ENCODE peak calls at places on chromosomes 1 and 21, in ten cellular contexts. One of them, this sample, is unnamed.

GRCh38 chr1:63322248-63322943 is at the start of gene FOXD3:
- DNase-seq in cardiac muscle cell: peak; percentile 60
- DNase-seq in left lung: peak; percentile 65
- DNase-seq in left ventricle myocardium superior: peak; percentile 63
- DNase-seq in substantia nigra: no peak
- DNase-seq in pancreas: peak; percentile 70
- DNase-seq in body of pancreas: peak; percentile 54
- DNase-seq in SK-N-SH: peak; percentile 76
- DNase-seq in activated naive CD4-positive, alpha-beta T cell treated with anti-CD3 and anti-CD28 coated beads for 36 hours: peak; percentile 44
- DNase-seq in CD4-positive, alpha-beta memory T cell: no peak
- DNase-seq in this sample: peak; percentile 31

GRCh38 chr1:103106426-103107321 is 1.6 kb downstream of the COL11A1 start:
- DNase-seq in substantia nigra: no peak
- DNase-seq in left ventricle myocardium superior: no peak
- DNase-seq in cardiac muscle cell: peak; percentile 82
- DNase-seq in CD4-positive, alpha-beta memory T cell: no peak
- DNase-seq in body of pancreas: peak; percentile 23
- DNase-seq in pancreas: peak; percentile 21
- DNase-seq in left lung: peak; percentile 33
- DNase-seq in SK-N-SH: peak; percentile 62
- DNase-seq in activated naive CD4-positive, alpha-beta T cell treated with anti-CD3 and anti-CD28 coated beads for 36 hours: no peak
- DNase-seq in this sample: peak; percentile 49

GRCh38 chr1:229258031-229258850 is 12.7 kb upstream of the RAB4A start:
- DNase-seq in CD4-positive, alpha-beta memory T cell: peak; percentile 63
- DNase-seq in cardiac muscle cell: peak; percentile 79
- DNase-seq in pancreas: no peak
- DNase-seq in left lung: no peak
- DNase-seq in substantia nigra: peak; percentile 67
- DNase-seq in SK-N-SH: peak; percentile 69
- DNase-seq in body of pancreas: peak; percentile 70
- DNase-seq in left ventricle myocardium superior: peak; percentile 37
- DNase-seq in activated naive CD4-positive, alpha-beta T cell treated with anti-CD3 and anti-CD28 coated beads for 36 hours: peak; percentile 75
- DNase-seq in this sample: peak; percentile 76

GRCh38 chr1:231233735-231234417 is 7.1 kb upstream of the GNPAT start:
- DNase-seq in substantia nigra: no peak
- DNase-seq in cardiac muscle cell: no peak
- DNase-seq in body of pancreas: peak; percentile 67
- DNase-seq in left ventricle myocardium superior: no peak
- DNase-seq in activated naive CD4-positive, alpha-beta T cell treated with anti-CD3 and anti-CD28 coated beads for 36 hours: no peak
- DNase-seq in CD4-positive, alpha-beta memory T cell: no peak
- DNase-seq in left lung: no peak
- DNase-seq in SK-N-SH: no peak
- DNase-seq in pancreas: peak; percentile 49
- DNase-seq in this sample: no peak

GRCh38 chr1:27342778-27343638 is 1.2 kb downstream of the SYTL1 start:
- DNase-seq in pancreas: peak; percentile 83
- DNase-seq in cardiac muscle cell: peak; percentile 65
- DNase-seq in body of pancreas: peak; percentile 88
- DNase-seq in CD4-positive, alpha-beta memory T cell: peak; percentile 95
- DNase-seq in activated naive CD4-positive, alpha-beta T cell treated with anti-CD3 and anti-CD28 coated beads for 36 hours: peak; percentile 75
- DNase-seq in left lung: peak; percentile 71
- DNase-seq in left ventricle myocardium superior: no peak
- DNase-seq in substantia nigra: no peak
- DNase-seq in SK-N-SH: no peak
- DNase-seq in this sample: no peak

GRCh38 chr1:17653728-17654351 is 101.3 kb upstream of the ACTL8 start:
- DNase-seq in pancreas: no peak
- DNase-seq in substantia nigra: peak; percentile 57
- DNase-seq in cardiac muscle cell: peak; percentile 71
- DNase-seq in CD4-positive, alpha-beta memory T cell: no peak
- DNase-seq in left ventricle myocardium superior: peak; percentile 58
- DNase-seq in left lung: no peak
- DNase-seq in SK-N-SH: peak; percentile 85
- DNase-seq in body of pancreas: peak; percentile 50
- DNase-seq in activated naive CD4-positive, alpha-beta T cell treated with anti-CD3 and anti-CD28 coated beads for 36 hours: peak; percentile 50
- DNase-seq in this sample: peak; percentile 76

GRCh38 chr1:50873458-50874187 is 86.4 kb downstream of the FAF1 start:
- DNase-seq in cardiac muscle cell: peak; percentile 64
- DNase-seq in CD4-positive, alpha-beta memory T cell: peak; percentile 72
- DNase-seq in SK-N-SH: peak; percentile 10
- DNase-seq in pancreas: peak; percentile 40
- DNase-seq in substantia nigra: peak; percentile 3
- DNase-seq in left ventricle myocardium superior: peak; percentile 44
- DNase-seq in left lung: peak; percentile 62
- DNase-seq in activated naive CD4-positive, alpha-beta T cell treated with anti-CD3 and anti-CD28 coated beads for 36 hours: peak; percentile 82
- DNase-seq in body of pancreas: peak; percentile 62
- DNase-seq in this sample: no peak

GRCh38 chr1:24481098-24481497 is 21.5 kb upstream of the RCAN3 start:
- DNase-seq in CD4-positive, alpha-beta memory T cell: peak; percentile 77
- DNase-seq in left ventricle myocardium superior: no peak
- DNase-seq in body of pancreas: no peak
- DNase-seq in SK-N-SH: no peak
- DNase-seq in substantia nigra: no peak
- DNase-seq in cardiac muscle cell: no peak
- DNase-seq in pancreas: no peak
- DNase-seq in left lung: peak; percentile 51
- DNase-seq in activated naive CD4-positive, alpha-beta T cell treated with anti-CD3 and anti-CD28 coated beads for 36 hours: peak; percentile 89
- DNase-seq in this sample: no peak

GRCh38 chr1:231499148-231499763 is 29.2 kb upstream of the TSNAX start:
- DNase-seq in body of pancreas: no peak
- DNase-seq in left lung: no peak
- DNase-seq in pancreas: no peak
- DNase-seq in SK-N-SH: no peak
- DNase-seq in substantia nigra: no peak
- DNase-seq in activated naive CD4-positive, alpha-beta T cell treated with anti-CD3 and anti-CD28 coated beads for 36 hours: no peak
- DNase-seq in CD4-positive, alpha-beta memory T cell: no peak
- DNase-seq in left ventricle myocardium superior: no peak
- DNase-seq in cardiac muscle cell: no peak
- DNase-seq in this sample: no peak

GRCh38 chr21:37566790-37567725 is 200.5 kb downstream of the DYRK1A start:
- DNase-seq in activated naive CD4-positive, alpha-beta T cell treated with anti-CD3 and anti-CD28 coated beads for 36 hours: no peak
- DNase-seq in body of pancreas: no peak
- DNase-seq in SK-N-SH: no peak
- DNase-seq in substantia nigra: no peak
- DNase-seq in left lung: no peak
- DNase-seq in left ventricle myocardium superior: no peak
- DNase-seq in CD4-positive, alpha-beta memory T cell: no peak
- DNase-seq in pancreas: no peak
- DNase-seq in cardiac muscle cell: no peak
- DNase-seq in this sample: no peak

GRCh38 chr21:25901580-25901979 is 166.8 kb downstream of the GABPA start:
- DNase-seq in pancreas: no peak
- DNase-seq in cardiac muscle cell: no peak
- DNase-seq in CD4-positive, alpha-beta memory T cell: no peak
- DNase-seq in left lung: no peak
- DNase-seq in left ventricle myocardium superior: no peak
- DNase-seq in activated naive CD4-positive, alpha-beta T cell treated with anti-CD3 and anti-CD28 coated beads for 36 hours: no peak
- DNase-seq in SK-N-SH: no peak
- DNase-seq in substantia nigra: no peak
- DNase-seq in body of pancreas: no peak
- DNase-seq in this sample: no peak

GRCh38 chr1:21200767-21201166 is 24.1 kb upstream of the EIF4G3 start:
- DNase-seq in pancreas: no peak
- DNase-seq in SK-N-SH: no peak
- DNase-seq in cardiac muscle cell: no peak
- DNase-seq in left ventricle myocardium superior: no peak
- DNase-seq in left lung: no peak
- DNase-seq in CD4-positive, alpha-beta memory T cell: no peak
- DNase-seq in substantia nigra: no peak
- DNase-seq in activated naive CD4-positive, alpha-beta T cell treated with anti-CD3 and anti-CD28 coated beads for 36 hours: no peak
- DNase-seq in body of pancreas: no peak
- DNase-seq in this sample: no peak

GRCh38 chr1:96730574-96731298 is 9.2 kb downstream of the PTBP2 start:
- DNase-seq in activated naive CD4-positive, alpha-beta T cell treated with anti-CD3 and anti-CD28 coated beads for 36 hours: no peak
- DNase-seq in left lung: no peak
- DNase-seq in cardiac muscle cell: no peak
- DNase-seq in SK-N-SH: no peak
- DNase-seq in body of pancreas: no peak
- DNase-seq in left ventricle myocardium superior: no peak
- DNase-seq in CD4-positive, alpha-beta memory T cell: no peak
- DNase-seq in pancreas: no peak
- DNase-seq in substantia nigra: no peak
- DNase-seq in this sample: no peak

GRCh38 chr1:65827346-65827745 is 34.7 kb downstream of the PDE4B start:
- DNase-seq in CD4-positive, alpha-beta memory T cell: no peak
- DNase-seq in left lung: no peak
- DNase-seq in left ventricle myocardium superior: no peak
- DNase-seq in pancreas: no peak
- DNase-seq in activated naive CD4-positive, alpha-beta T cell treated with anti-CD3 and anti-CD28 coated beads for 36 hours: no peak
- DNase-seq in cardiac muscle cell: no peak
- DNase-seq in substantia nigra: no peak
- DNase-seq in SK-N-SH: no peak
- DNase-seq in body of pancreas: no peak
- DNase-seq in this sample: peak; percentile 28

GRCh38 chr1:106439475-106439874 is 617.0 kb upstream of the PRMT6 start:
- DNase-seq in left lung: no peak
- DNase-seq in CD4-positive, alpha-beta memory T cell: no peak
- DNase-seq in cardiac muscle cell: no peak
- DNase-seq in body of pancreas: no peak
- DNase-seq in activated naive CD4-positive, alpha-beta T cell treated with anti-CD3 and anti-CD28 coated beads for 36 hours: no peak
- DNase-seq in SK-N-SH: no peak
- DNase-seq in substantia nigra: no peak
- DNase-seq in left ventricle myocardium superior: no peak
- DNase-seq in pancreas: no peak
- DNase-seq in this sample: no peak

GRCh38 chr1:65263286-65263685 is 46.1 kb upstream of the DNAJC6 start:
- DNase-seq in substantia nigra: no peak
- DNase-seq in activated naive CD4-positive, alpha-beta T cell treated with anti-CD3 and anti-CD28 coated beads for 36 hours: no peak
- DNase-seq in CD4-positive, alpha-beta memory T cell: no peak
- DNase-seq in SK-N-SH: no peak
- DNase-seq in left ventricle myocardium superior: no peak
- DNase-seq in cardiac muscle cell: no peak
- DNase-seq in body of pancreas: no peak
- DNase-seq in pancreas: no peak
- DNase-seq in left lung: no peak
- DNase-seq in this sample: no peak

GRCh38 chr21:23936224-23936623 is 1671.1 kb downstream of the MRPL39 start:
- DNase-seq in cardiac muscle cell: peak; percentile 27
- DNase-seq in SK-N-SH: peak; percentile 39
- DNase-seq in left ventricle myocardium superior: no peak
- DNase-seq in substantia nigra: peak; percentile 1
- DNase-seq in pancreas: no peak
- DNase-seq in body of pancreas: no peak
- DNase-seq in activated naive CD4-positive, alpha-beta T cell treated with anti-CD3 and anti-CD28 coated beads for 36 hours: peak; percentile 10
- DNase-seq in left lung: no peak
- DNase-seq in CD4-positive, alpha-beta memory T cell: no peak
- DNase-seq in this sample: no peak

GRCh38 chr1:63575340-63575826 is 17.8 kb upstream of the PGM1 start:
- DNase-seq in SK-N-SH: peak; percentile 27
- DNase-seq in left lung: no peak
- DNase-seq in CD4-positive, alpha-beta memory T cell: no peak
- DNase-seq in substantia nigra: no peak
- DNase-seq in body of pancreas: no peak
- DNase-seq in pancreas: no peak
- DNase-seq in cardiac muscle cell: peak; percentile 30
- DNase-seq in activated naive CD4-positive, alpha-beta T cell treated with anti-CD3 and anti-CD28 coated beads for 36 hours: no peak
- DNase-seq in left ventricle myocardium superior: no peak
- DNase-seq in this sample: peak; percentile 14

GRCh38 chr1:187157115-187157514 is 328.4 kb downstream of the PLA2G4A start:
- DNase-seq in CD4-positive, alpha-beta memory T cell: no peak
- DNase-seq in cardiac muscle cell: no peak
- DNase-seq in activated naive CD4-positive, alpha-beta T cell treated with anti-CD3 and anti-CD28 coated beads for 36 hours: no peak
- DNase-seq in pancreas: no peak
- DNase-seq in SK-N-SH: no peak
- DNase-seq in body of pancreas: no peak
- DNase-seq in substantia nigra: no peak
- DNase-seq in left ventricle myocardium superior: no peak
- DNase-seq in left lung: no peak
- DNase-seq in this sample: no peak

GRCh38 chr21:41180752-41181151 is 12.8 kb downstream of the BACE2 start:
- DNase-seq in activated naive CD4-positive, alpha-beta T cell treated with anti-CD3 and anti-CD28 coated beads for 36 hours: no peak
- DNase-seq in left lung: no peak
- DNase-seq in substantia nigra: no peak
- DNase-seq in pancreas: no peak
- DNase-seq in cardiac muscle cell: no peak
- DNase-seq in CD4-positive, alpha-beta memory T cell: no peak
- DNase-seq in left ventricle myocardium superior: no peak
- DNase-seq in body of pancreas: no peak
- DNase-seq in SK-N-SH: no peak
- DNase-seq in this sample: no peak

GRCh38 chr1:202411421-202411820 is 62.9 kb downstream of the PPP1R12B start:
- DNase-seq in activated naive CD4-positive, alpha-beta T cell treated with anti-CD3 and anti-CD28 coated beads for 36 hours: no peak
- DNase-seq in body of pancreas: no peak
- DNase-seq in pancreas: no peak
- DNase-seq in left lung: no peak
- DNase-seq in SK-N-SH: no peak
- DNase-seq in cardiac muscle cell: no peak
- DNase-seq in left ventricle myocardium superior: no peak
- DNase-seq in CD4-positive, alpha-beta memory T cell: no peak
- DNase-seq in substantia nigra: no peak
- DNase-seq in this sample: no peak

GRCh38 chr1:27598288-27598687 is 5.7 kb downstream of the AHDC1 start:
- DNase-seq in left lung: no peak
- DNase-seq in SK-N-SH: peak; percentile 74
- DNase-seq in activated naive CD4-positive, alpha-beta T cell treated with anti-CD3 and anti-CD28 coated beads for 36 hours: no peak
- DNase-seq in body of pancreas: no peak
- DNase-seq in pancreas: no peak
- DNase-seq in left ventricle myocardium superior: peak; percentile 75
- DNase-seq in substantia nigra: no peak
- DNase-seq in CD4-positive, alpha-beta memory T cell: no peak
- DNase-seq in cardiac muscle cell: no peak
- DNase-seq in this sample: peak; percentile 65

GRCh38 chr1:226980122-226980551 is 40.0 kb downstream of the COQ8A start:
- DNase-seq in SK-N-SH: no peak
- DNase-seq in pancreas: no peak
- DNase-seq in substantia nigra: no peak
- DNase-seq in cardiac muscle cell: no peak
- DNase-seq in left lung: no peak
- DNase-seq in CD4-positive, alpha-beta memory T cell: no peak
- DNase-seq in body of pancreas: peak; percentile 17
- DNase-seq in left ventricle myocardium superior: no peak
- DNase-seq in activated naive CD4-positive, alpha-beta T cell treated with anti-CD3 and anti-CD28 coated beads for 36 hours: no peak
- DNase-seq in this sample: no peak

GRCh38 chr1:16900771-16901170 is 5.0 kb downstream of the RNU1-2 start:
- DNase-seq in left ventricle myocardium superior: no peak
- DNase-seq in body of pancreas: no peak
- DNase-seq in activated naive CD4-positive, alpha-beta T cell treated with anti-CD3 and anti-CD28 coated beads for 36 hours: no peak
- DNase-seq in cardiac muscle cell: no peak
- DNase-seq in pancreas: no peak
- DNase-seq in CD4-positive, alpha-beta memory T cell: no peak
- DNase-seq in left lung: no peak
- DNase-seq in SK-N-SH: no peak
- DNase-seq in substantia nigra: no peak
- DNase-seq in this sample: no peak

GRCh38 chr1:17791055-17791390 is 35.9 kb downstream of the ACTL8 start:
- DNase-seq in SK-N-SH: no peak
- DNase-seq in left lung: no peak
- DNase-seq in cardiac muscle cell: no peak
- DNase-seq in left ventricle myocardium superior: no peak
- DNase-seq in pancreas: no peak
- DNase-seq in substantia nigra: no peak
- DNase-seq in CD4-positive, alpha-beta memory T cell: no peak
- DNase-seq in activated naive CD4-positive, alpha-beta T cell treated with anti-CD3 and anti-CD28 coated beads for 36 hours: no peak
- DNase-seq in body of pancreas: no peak
- DNase-seq in this sample: no peak

GRCh38 chr1:22143065-22143514 is at the start of gene WNT4:
- DNase-seq in SK-N-SH: peak; percentile 92
- DNase-seq in CD4-positive, alpha-beta memory T cell: no peak
- DNase-seq in left lung: peak; percentile 46
- DNase-seq in left ventricle myocardium superior: peak; percentile 67
- DNase-seq in cardiac muscle cell: peak; percentile 77
- DNase-seq in pancreas: peak; percentile 66
- DNase-seq in body of pancreas: peak; percentile 49
- DNase-seq in activated naive CD4-positive, alpha-beta T cell treated with anti-CD3 and anti-CD28 coated beads for 36 hours: peak; percentile 19
- DNase-seq in substantia nigra: no peak
- DNase-seq in this sample: peak; percentile 68

GRCh38 chr1:14929547-14930223 is 223.9 kb upstream of the TMEM51 start:
- DNase-seq in activated naive CD4-positive, alpha-beta T cell treated with anti-CD3 and anti-CD28 coated beads for 36 hours: no peak
- DNase-seq in substantia nigra: no peak
- DNase-seq in left ventricle myocardium superior: no peak
- DNase-seq in body of pancreas: peak; percentile 32
- DNase-seq in cardiac muscle cell: peak; percentile 29
- DNase-seq in CD4-positive, alpha-beta memory T cell: no peak
- DNase-seq in left lung: peak; percentile 57
- DNase-seq in pancreas: no peak
- DNase-seq in SK-N-SH: no peak
- DNase-seq in this sample: peak; percentile 86

GRCh38 chr1:86247553-86248279 is 91.1 kb upstream of the COL24A1 start:
- DNase-seq in body of pancreas: no peak
- DNase-seq in cardiac muscle cell: no peak
- DNase-seq in left ventricle myocardium superior: no peak
- DNase-seq in substantia nigra: no peak
- DNase-seq in pancreas: no peak
- DNase-seq in activated naive CD4-positive, alpha-beta T cell treated with anti-CD3 and anti-CD28 coated beads for 36 hours: no peak
- DNase-seq in CD4-positive, alpha-beta memory T cell: no peak
- DNase-seq in SK-N-SH: no peak
- DNase-seq in left lung: no peak
- DNase-seq in this sample: peak; percentile 71